ENCODE peak calls at places on chromosomes 2 and 18, in nine cellular contexts. O, G, Z, C, K, J, V, B and N are unnamed samples.

GRCh38 chr2:48530033-48530804 is at the start of gene STON1:
- DNase-seq in O (no peak), G (peak), Z (no peak), C (peak), K (peak), J (peak), V (no peak), B (no peak), N (peak)

GRCh38 chr2:240645346-240646060 is 20.2 kb downstream of the GPR35 start:
- DNase-seq in O (no peak), G (no peak), Z (no peak), C (no peak), K (no peak), J (no peak), V (no peak), B (no peak), N (peak)

GRCh38 chr18:48391863-48392262 is 17.3 kb downstream of the ZBTB7C start:
- DNase-seq in O (no peak), G (no peak), Z (no peak), C (no peak), K (no peak), J (no peak), V (no peak), B (no peak), N (no peak)

GRCh38 chr18:79046522-79046921 is 22.7 kb upstream of the ATP9B start:
- DNase-seq in O (no peak), G (no peak), Z (no peak), C (no peak), K (no peak), J (no peak), V (no peak), B (no peak), N (no peak)

GRCh38 chr2:80545420-80546192 is 241.1 kb upstream of the LRRTM1 start:
- DNase-seq in O (no peak), G (no peak), Z (no peak), C (no peak), K (no peak), J (no peak), V (no peak), B (no peak), N (no peak)

GRCh38 chr2:7384773-7385349 is 467.6 kb downstream of the RNF144A start:
- DNase-seq in O (no peak), G (no peak), Z (no peak), C (no peak), K (no peak), J (no peak), V (no peak), B (no peak), N (no peak)

GRCh38 chr2:224666951-224667553 is 49.1 kb downstream of the CCDC195 start:
- DNase-seq in O (no peak), G (no peak), Z (no peak), C (no peak), K (no peak), J (no peak), V (no peak), B (no peak), N (no peak)

GRCh38 chr2:206415618-206416243 is 27.6 kb upstream of the ADAM23 start:
- DNase-seq in O (no peak), G (no peak), Z (no peak), C (no peak), K (peak), J (no peak), V (no peak), B (no peak), N (no peak)

GRCh38 chr2:104378853-104379374 is 475.0 kb upstream of the POU3F3 start:
- DNase-seq in O (no peak), G (no peak), Z (peak), C (peak), K (no peak), J (no peak), V (peak), B (peak), N (no peak)

GRCh38 chr2:228181098-228182019 is at the start of gene SPHKAP:
- DNase-seq in O (no peak), G (no peak), Z (no peak), C (no peak), K (no peak), J (no peak), V (no peak), B (peak), N (peak)

GRCh38 chr2:201883970-201884369 is 77.6 kb downstream of the CDK15 start:
- DNase-seq in O (no peak), G (no peak), Z (no peak), C (no peak), K (no peak), J (no peak), V (no peak), B (no peak), N (no peak)

GRCh38 chr2:46392561-46393351 is 86.6 kb upstream of the TMEM247 start:
- DNase-seq in O (no peak), G (no peak), Z (no peak), C (no peak), K (no peak), J (no peak), V (no peak), B (no peak), N (no peak)